ENCODE peak calls at places on chromosomes 13 and 19, in six cellular contexts. L is esophagus muscularis mucosa, W is esophagus squamous epithelium, Y is H54, G is tibial nerve, V is heart left ventricle. R is an unnamed sample.
A peak's percentile ranks its signal among the peaks of the same experiment; 100 is the strongest.

GRCh38 chr13:114097893-114098688 is 34.3 kb downstream of the RASA3 start:
- DNase-seq in L (no peak), W (no peak), Y (no peak), V (peak; percentile 21), G (no peak), R (peak; percentile 4)

GRCh38 chr13:29165840-29166239 is 345.7 kb downstream of the MTUS2 start:
- DNase-seq in Y (no peak), L (no peak), W (no peak), V (no peak), G (no peak), R (no peak)

GRCh38 chr13:35672611-35673010 is 196.1 kb upstream of the MAB21L1 start:
- DNase-seq in W (no peak), V (no peak), Y (no peak), G (no peak), L (peak; percentile 34), R (no peak)

GRCh38 chr13:99178636-99179035 is 22.0 kb upstream of the UBAC2 start:
- DNase-seq in L (peak; percentile 81), W (no peak), V (peak; percentile 60), G (no peak), Y (no peak), R (no peak)

GRCh38 chr19:45553464-45553863 is 31.1 kb downstream of the OPA3 start:
- DNase-seq in L (no peak), V (no peak), W (no peak), Y (no peak), G (no peak), R (peak; percentile 75)

GRCh38 chr13:80157261-80157942 is 183.5 kb downstream of the SPRY2 start:
- DNase-seq in L (no peak), Y (no peak), V (no peak), G (no peak), W (no peak), R (no peak)

GRCh38 chr13:59774511-59774911 is 389.2 kb downstream of the DIAPH3 start:
- DNase-seq in V (no peak), L (no peak), W (no peak), G (no peak), Y (no peak), R (no peak)

GRCh38 chr19:16588089-16588823 is 16.0 kb upstream of the SLC35E1 start:
- DNase-seq in V (no peak), Y (no peak), G (no peak), W (no peak), L (no peak), R (peak; percentile 81)

GRCh38 chr19:33400856-33401682 is 27.6 kb downstream of the CEBPG start:
- DNase-seq in L (no peak), W (no peak), Y (no peak), G (no peak), V (peak; percentile 15), R (no peak)

GRCh38 chr19:35975608-35976214 is 19.3 kb upstream of the SDHAF1 start:
- DNase-seq in V (no peak), W (no peak), L (no peak), G (no peak), Y (peak; percentile 50), R (no peak)

DNA sequence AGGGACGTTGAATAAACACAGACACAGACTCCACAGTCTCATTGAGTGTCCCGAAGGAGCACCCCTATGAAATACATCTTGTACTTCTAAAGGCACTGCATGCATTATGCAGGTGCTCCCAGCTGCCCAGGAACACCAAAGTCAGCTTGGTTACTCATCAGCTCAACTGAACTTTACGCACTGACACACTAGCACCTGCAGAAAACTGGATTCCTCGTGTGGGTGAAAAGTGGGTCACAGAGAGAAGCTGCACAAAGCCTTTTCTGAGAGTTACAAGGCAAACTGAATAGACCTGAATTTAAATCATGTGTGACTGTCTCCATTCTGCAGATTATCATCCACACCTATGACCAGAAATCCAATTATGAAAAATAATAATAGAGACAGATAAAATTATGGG is 527.5 kb upstream of the NBEA start:
- DNase-seq in L (no peak), V (no peak), Y (no peak), G (no peak), W (no peak), R (no peak)
- TF ChIP-seq POLR2A in L (no peak), V (no peak), Y (no peak), G (no peak), W (no peak), R (no peak)

GRCh38 chr19:40797166-40797962 is 1.6 kb upstream of the EGLN2 start:
- DNase-seq in Y (no peak), G (no peak), L (no peak), W (no peak), V (no peak), R (no peak)

GRCh38 chr19:40797963-40798222 is 1.1 kb upstream of the EGLN2 start:
- DNase-seq in G (no peak), V (no peak), Y (no peak), L (no peak), W (no peak), R (no peak)

GRCh38 chr19:40798997-40799557 is at the start of gene EGLN2:
- DNase-seq in Y (peak; percentile 30), G (no peak), L (no peak), V (no peak), W (no peak), R (no peak)

GRCh38 chr19:40799558-40800338 is 757 bp downstream of the EGLN2 start:
- DNase-seq in G (no peak), W (no peak), L (no peak), V (peak; percentile 76), Y (peak; percentile 35), R (peak; percentile 43)

GRCh38 chr19:40798223-40798996 is 581 bp upstream of the EGLN2 start:
- DNase-seq in W (peak; percentile 100), Y (peak; percentile 97), L (peak; percentile 100), V (peak; percentile 100), G (peak; percentile 100), R (peak; percentile 100)
- TF ChIP-seq POLR2A in W (no peak), Y (no peak), L (no peak), V (no peak), G (peak; percentile 24), R (no peak)

DNA sequence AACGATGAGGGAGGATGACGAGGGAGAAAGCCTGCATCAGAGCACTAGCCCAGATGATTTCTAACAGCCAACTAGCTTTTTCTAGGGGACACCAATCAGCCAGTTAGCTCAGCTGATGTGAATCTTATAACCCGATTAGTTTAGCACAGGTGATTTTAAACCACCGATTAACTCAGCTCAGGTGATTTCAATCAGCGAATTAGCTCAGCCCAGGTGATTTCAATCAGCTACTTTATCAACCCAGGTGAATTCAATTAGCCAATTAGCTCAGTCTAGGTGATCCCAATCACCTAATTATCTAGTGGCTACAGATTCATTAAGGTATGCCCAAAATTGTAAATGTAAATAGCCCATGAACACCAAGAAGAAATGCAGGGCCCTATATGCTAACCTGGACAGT is 146.9 kb downstream of the ZNF486 start:
- DNase-seq in Y (no peak), L (no peak), V (no peak), W (no peak), G (no peak), R (no peak)
- TF ChIP-seq POLR2A in Y (no peak), L (no peak), V (no peak), W (no peak), G (no peak), R (no peak)

GRCh38 chr19:681029-681626 is 4.9 kb downstream of the FSTL3 start:
- DNase-seq in Y (peak; percentile 84), L (no peak), W (no peak), G (no peak), V (no peak), R (peak; percentile 92)

GRCh38 chr19:678791-679388 is 2.7 kb downstream of the FSTL3 start:
- DNase-seq in Y (no peak), W (no peak), V (no peak), G (no peak), L (no peak), R (no peak)

GRCh38 chr19:677601-678380 is 1.6 kb downstream of the FSTL3 start:
- DNase-seq in L (no peak), Y (peak; percentile 83), W (no peak), V (no peak), G (no peak), R (peak; percentile 53)

GRCh38 chr19:680287-681028 is 4.3 kb downstream of the FSTL3 start:
- DNase-seq in G (peak; percentile 99), Y (peak; percentile 97), L (peak; percentile 100), W (peak; percentile 97), V (peak; percentile 99), R (peak; percentile 100)

GRCh38 chr19:679418-680286 is 3.5 kb downstream of the FSTL3 start:
- DNase-seq in Y (peak; percentile 78), L (no peak), V (peak; percentile 85), G (peak; percentile 41), W (no peak), R (peak; percentile 72)
- TF ChIP-seq POLR2A in Y (peak; percentile 25), L (no peak), V (no peak), G (no peak), W (no peak), R (no peak)

GRCh38 chr13:50082426-50083283 is 67.4 kb downstream of the KCNRG start:
- DNase-seq in L (no peak), G (peak; percentile 52), W (no peak), Y (peak; percentile 19), V (peak; percentile 69), R (peak; percentile 96)
- TF ChIP-seq POLR2A in L (no peak), G (no peak), W (no peak), Y (no peak), V (no peak), R (no peak)

GRCh38 chr19:19662344-19662743 is 1.1 kb downstream of the ATP13A1 start:
- DNase-seq in Y (no peak), W (no peak), L (no peak), V (no peak), G (no peak), R (no peak)
- TF ChIP-seq POLR2A in Y (no peak), W (no peak), L (no peak), V (no peak), G (no peak), R (no peak)

DNA sequence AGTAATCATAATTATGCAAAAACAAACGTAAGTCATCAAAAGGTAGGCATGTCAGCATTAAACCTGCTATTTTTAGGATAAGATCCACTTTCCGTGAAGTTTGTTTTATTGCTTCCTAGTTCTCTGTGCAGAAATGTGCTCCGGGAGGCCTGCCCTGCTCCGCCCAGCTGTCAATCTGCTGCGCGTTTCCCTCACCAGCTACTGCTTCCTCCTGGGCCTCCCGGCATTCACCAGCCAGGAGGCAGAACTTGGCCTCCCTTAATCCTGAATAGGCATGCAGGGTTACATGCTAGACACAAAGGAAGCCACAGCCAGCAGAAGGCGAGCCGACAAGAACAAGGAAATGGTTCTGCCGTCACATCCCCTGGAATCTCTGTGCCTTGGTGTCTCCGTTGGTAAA is 386.2 kb downstream of the IRS2 start:
- DNase-seq in V (peak; percentile 30), W (no peak), G (no peak), Y (no peak), L (no peak), R (no peak)
- TF ChIP-seq POLR2A in V (no peak), W (no peak), G (no peak), Y (no peak), L (no peak), R (no peak)